ENCODE peak calls at places on chromosomes 11 and 22, in six cellular contexts. One of them, this sample, is unnamed.

GRCh38 chr22:44171486-44172076 is 9.1 kb upstream of the PARVG start:
- DNase-seq in HEK293T: no peak
- DNase-seq in HFFc6: no peak
- DNase-seq in NCI-H146: peak; percentile 32
- DNase-seq in activated T-cell treated with anti-CD3 and anti-CD28 coated beads for 1 hour: no peak
- DNase-seq in AG10803: no peak
- DNase-seq in this sample: no peak

GRCh38 chr11:61153593-61154090 is 7.6 kb downstream of the VPS37C start:
- DNase-seq in AG10803: peak; percentile 54
- DNase-seq in HEK293T: no peak
- DNase-seq in activated T-cell treated with anti-CD3 and anti-CD28 coated beads for 1 hour: no peak
- DNase-seq in NCI-H146: no peak
- DNase-seq in HFFc6: peak; percentile 12
- DNase-seq in this sample: no peak

GRCh38 chr11:106276859-106277436 is 199.5 kb downstream of the AASDHPPT start:
- DNase-seq in AG10803: peak; percentile 25
- DNase-seq in HEK293T: no peak
- DNase-seq in activated T-cell treated with anti-CD3 and anti-CD28 coated beads for 1 hour: no peak
- DNase-seq in HFFc6: no peak
- DNase-seq in NCI-H146: no peak
- DNase-seq in this sample: no peak

GRCh38 chr11:75246006-75246672 is 5.6 kb downstream of the TPBGL start:
- DNase-seq in HFFc6: no peak
- DNase-seq in NCI-H146: no peak
- DNase-seq in HEK293T: no peak
- DNase-seq in activated T-cell treated with anti-CD3 and anti-CD28 coated beads for 1 hour: no peak
- DNase-seq in AG10803: no peak
- DNase-seq in this sample: no peak

GRCh38 chr11:64834723-64835615 is 9.5 kb downstream of the CDC42BPG start:
- DNase-seq in activated T-cell treated with anti-CD3 and anti-CD28 coated beads for 1 hour: no peak
- DNase-seq in HEK293T: no peak
- DNase-seq in NCI-H146: no peak
- DNase-seq in HFFc6: no peak
- DNase-seq in AG10803: peak; percentile 15
- DNase-seq in this sample: no peak

GRCh38 chr11:5580577-5580976 is at the start of gene OR52B6:
- DNase-seq in activated T-cell treated with anti-CD3 and anti-CD28 coated beads for 1 hour: no peak
- DNase-seq in NCI-H146: no peak
- DNase-seq in AG10803: no peak
- DNase-seq in HEK293T: no peak
- DNase-seq in HFFc6: no peak
- DNase-seq in this sample: no peak

GRCh38 chr11:11662578-11662977 is 40.8 kb upstream of the GALNT18 start:
- DNase-seq in AG10803: no peak
- DNase-seq in activated T-cell treated with anti-CD3 and anti-CD28 coated beads for 1 hour: no peak
- DNase-seq in NCI-H146: no peak
- DNase-seq in HEK293T: no peak
- DNase-seq in HFFc6: no peak
- DNase-seq in this sample: no peak

GRCh38 chr11:17985517-17985916 is 27.3 kb downstream of the SERGEF start:
- DNase-seq in HFFc6: peak; percentile 22
- DNase-seq in NCI-H146: no peak
- DNase-seq in AG10803: no peak
- DNase-seq in HEK293T: no peak
- DNase-seq in activated T-cell treated with anti-CD3 and anti-CD28 coated beads for 1 hour: no peak
- DNase-seq in this sample: no peak

GRCh38 chr11:124071622-124071948 is 30.5 kb upstream of the OR10G7 start:
- DNase-seq in activated T-cell treated with anti-CD3 and anti-CD28 coated beads for 1 hour: no peak
- DNase-seq in NCI-H146: no peak
- DNase-seq in AG10803: no peak
- DNase-seq in HEK293T: no peak
- DNase-seq in HFFc6: no peak
- DNase-seq in this sample: no peak

GRCh38 chr11:65792456-65792855 is 5.6 kb downstream of the OVOL1 start:
- DNase-seq in NCI-H146: no peak
- DNase-seq in activated T-cell treated with anti-CD3 and anti-CD28 coated beads for 1 hour: no peak
- DNase-seq in HFFc6: no peak
- DNase-seq in HEK293T: no peak
- DNase-seq in AG10803: no peak
- DNase-seq in this sample: no peak

GRCh38 chr11:130522284-130522961 is 74.0 kb downstream of the ADAMTS15 start:
- DNase-seq in NCI-H146: no peak
- DNase-seq in AG10803: peak; percentile 86
- DNase-seq in activated T-cell treated with anti-CD3 and anti-CD28 coated beads for 1 hour: no peak
- DNase-seq in HFFc6: peak; percentile 77
- DNase-seq in HEK293T: peak; percentile 44
- DNase-seq in this sample: no peak

GRCh38 chr11:58592760-58593472 is 14.1 kb downstream of the ZFP91 start:
- DNase-seq in HFFc6: no peak
- DNase-seq in AG10803: no peak
- DNase-seq in HEK293T: no peak
- DNase-seq in NCI-H146: peak; percentile 73
- DNase-seq in activated T-cell treated with anti-CD3 and anti-CD28 coated beads for 1 hour: no peak
- DNase-seq in this sample: no peak

GRCh38 chr11:64373598-64373974 is 14.6 kb downstream of the RPS6KA4 start:
- DNase-seq in HEK293T: no peak
- DNase-seq in AG10803: no peak
- DNase-seq in NCI-H146: no peak
- DNase-seq in activated T-cell treated with anti-CD3 and anti-CD28 coated beads for 1 hour: no peak
- DNase-seq in HFFc6: no peak
- DNase-seq in this sample: no peak

GRCh38 chr11:116420030-116420429 is 352.8 kb downstream of the BUD13 start:
- DNase-seq in NCI-H146: no peak
- DNase-seq in HEK293T: no peak
- DNase-seq in activated T-cell treated with anti-CD3 and anti-CD28 coated beads for 1 hour: no peak
- DNase-seq in AG10803: no peak
- DNase-seq in HFFc6: no peak
- DNase-seq in this sample: no peak

GRCh38 chr11:68959465-68960298 is 21.1 kb downstream of the MRGPRD start:
- DNase-seq in HFFc6: no peak
- DNase-seq in NCI-H146: no peak
- DNase-seq in AG10803: no peak
- DNase-seq in HEK293T: no peak
- DNase-seq in activated T-cell treated with anti-CD3 and anti-CD28 coated beads for 1 hour: no peak
- DNase-seq in this sample: no peak

GRCh38 chr11:61452825-61453224 is 22.9 kb downstream of the SDHAF2 start:
- DNase-seq in AG10803: no peak
- DNase-seq in activated T-cell treated with anti-CD3 and anti-CD28 coated beads for 1 hour: no peak
- DNase-seq in NCI-H146: no peak
- DNase-seq in HEK293T: no peak
- DNase-seq in HFFc6: no peak
- DNase-seq in this sample: no peak

GRCh38 chr11:110305169-110306018 is 9.0 kb upstream of the RDX start:
- DNase-seq in HFFc6: no peak
- DNase-seq in AG10803: peak; percentile 18
- DNase-seq in activated T-cell treated with anti-CD3 and anti-CD28 coated beads for 1 hour: no peak
- DNase-seq in HEK293T: no peak
- DNase-seq in NCI-H146: peak; percentile 91
- DNase-seq in this sample: no peak

GRCh38 chr11:77127969-77128691 is at the start of gene MYO7A:
- DNase-seq in HEK293T: no peak
- DNase-seq in activated T-cell treated with anti-CD3 and anti-CD28 coated beads for 1 hour: no peak
- DNase-seq in NCI-H146: peak; percentile 98
- DNase-seq in HFFc6: peak; percentile 19
- DNase-seq in AG10803: no peak
- DNase-seq in this sample: peak; percentile 7

GRCh38 chr22:36425977-36426523 is 38.3 kb upstream of the MYH9 start:
- DNase-seq in HFFc6: no peak
- DNase-seq in NCI-H146: peak; percentile 60
- DNase-seq in HEK293T: no peak
- DNase-seq in AG10803: no peak
- DNase-seq in activated T-cell treated with anti-CD3 and anti-CD28 coated beads for 1 hour: no peak
- DNase-seq in this sample: no peak

GRCh38 chr11:68933605-68934320 is 30.1 kb downstream of the IGHMBP2 start:
- DNase-seq in HEK293T: no peak
- DNase-seq in NCI-H146: peak; percentile 94
- DNase-seq in activated T-cell treated with anti-CD3 and anti-CD28 coated beads for 1 hour: no peak
- DNase-seq in HFFc6: no peak
- DNase-seq in AG10803: no peak
- DNase-seq in this sample: no peak

GRCh38 chr22:36017661-36018091 is 10.9 kb downstream of the RBFOX2 start:
- DNase-seq in HEK293T: no peak
- DNase-seq in HFFc6: no peak
- DNase-seq in NCI-H146: peak; percentile 70
- DNase-seq in AG10803: no peak
- DNase-seq in activated T-cell treated with anti-CD3 and anti-CD28 coated beads for 1 hour: no peak
- DNase-seq in this sample: no peak

GRCh38 chr11:58730507-58731089 is 1.1 kb downstream of the GLYAT start:
- DNase-seq in NCI-H146: no peak
- DNase-seq in HEK293T: no peak
- DNase-seq in activated T-cell treated with anti-CD3 and anti-CD28 coated beads for 1 hour: no peak
- DNase-seq in HFFc6: peak; percentile 25
- DNase-seq in AG10803: peak; percentile 12
- DNase-seq in this sample: no peak

GRCh38 chr11:14455648-14456430 is 43.8 kb downstream of the COPB1 start:
- DNase-seq in NCI-H146: no peak
- DNase-seq in HFFc6: no peak
- DNase-seq in AG10803: no peak
- DNase-seq in HEK293T: no peak
- DNase-seq in activated T-cell treated with anti-CD3 and anti-CD28 coated beads for 1 hour: no peak
- DNase-seq in this sample: no peak

GRCh38 chr11:65210748-65211147 is 29.0 kb downstream of the CAPN1 start:
- DNase-seq in HFFc6: no peak
- DNase-seq in HEK293T: no peak
- DNase-seq in activated T-cell treated with anti-CD3 and anti-CD28 coated beads for 1 hour: no peak
- DNase-seq in AG10803: no peak
- DNase-seq in NCI-H146: no peak
- DNase-seq in this sample: no peak

GRCh38 chr22:28430656-28431055 is 249.0 kb downstream of the TTC28 start:
- DNase-seq in AG10803: peak; percentile 60
- DNase-seq in HFFc6: no peak
- DNase-seq in NCI-H146: no peak
- DNase-seq in HEK293T: no peak
- DNase-seq in activated T-cell treated with anti-CD3 and anti-CD28 coated beads for 1 hour: no peak
- DNase-seq in this sample: no peak

GRCh38 chr11:66080055-66080817 is 10.2 kb downstream of the PACS1 start:
- DNase-seq in activated T-cell treated with anti-CD3 and anti-CD28 coated beads for 1 hour: peak; percentile 70
- DNase-seq in HEK293T: no peak
- DNase-seq in HFFc6: peak; percentile 74
- DNase-seq in NCI-H146: no peak
- DNase-seq in AG10803: peak; percentile 94
- DNase-seq in this sample: no peak

GRCh38 chr22:46576556-46577351 is 39.3 kb upstream of the CELSR1 start:
- DNase-seq in NCI-H146: peak; percentile 34
- DNase-seq in AG10803: peak; percentile 44
- DNase-seq in HFFc6: no peak
- DNase-seq in HEK293T: peak; percentile 82
- DNase-seq in activated T-cell treated with anti-CD3 and anti-CD28 coated beads for 1 hour: peak; percentile 52
- DNase-seq in this sample: no peak

GRCh38 chr11:132424433-132424832 is 1054.0 kb downstream of the NTM start:
- DNase-seq in activated T-cell treated with anti-CD3 and anti-CD28 coated beads for 1 hour: no peak
- DNase-seq in HEK293T: no peak
- DNase-seq in HFFc6: no peak
- DNase-seq in NCI-H146: no peak
- DNase-seq in AG10803: no peak
- DNase-seq in this sample: no peak